ENCODE peak calls at places on chromosomes 16 and 17, in five cellular contexts. One of them, this sample, is unnamed.

GRCh38 chr17:55825213-55825612 is 74.4 kb downstream of the PCTP start:
- DNase-seq in progenitor cell of endocrine pancreas: no peak
- DNase-seq in HFFc6: no peak
- DNase-seq in GM13977: no peak
- DNase-seq in nephron progenitor cell: no peak
- DNase-seq in this sample: no peak

GRCh38 chr17:7556627-7557026 is 1.9 kb upstream of the TNFSF13 start:
- DNase-seq in progenitor cell of endocrine pancreas: no peak
- DNase-seq in HFFc6: no peak
- DNase-seq in GM13977: no peak
- DNase-seq in nephron progenitor cell: no peak
- DNase-seq in this sample: no peak

GRCh38 chr17:79657861-79658810 is 47.3 kb upstream of the RBFOX3 start:
- DNase-seq in progenitor cell of endocrine pancreas: peak; percentile 3
- DNase-seq in HFFc6: no peak
- DNase-seq in GM13977: no peak
- DNase-seq in nephron progenitor cell: no peak
- DNase-seq in this sample: no peak

GRCh38 chr16:46638947-46639925 is 18.1 kb upstream of the SHCBP1 start:
- DNase-seq in progenitor cell of endocrine pancreas: no peak
- DNase-seq in HFFc6: peak; percentile 52
- DNase-seq in GM13977: no peak
- DNase-seq in nephron progenitor cell: no peak
- DNase-seq in this sample: no peak

GRCh38 chr17:58643147-58643546 is 48.7 kb downstream of the TEX14 start:
- DNase-seq in progenitor cell of endocrine pancreas: no peak
- DNase-seq in HFFc6: peak; percentile 71
- DNase-seq in GM13977: no peak
- DNase-seq in nephron progenitor cell: no peak
- DNase-seq in this sample: no peak

GRCh38 chr17:79632432-79632735 is 21.5 kb upstream of the RBFOX3 start:
- DNase-seq in progenitor cell of endocrine pancreas: peak; percentile 4
- DNase-seq in HFFc6: no peak
- DNase-seq in GM13977: no peak
- DNase-seq in nephron progenitor cell: no peak
- DNase-seq in this sample: no peak

GRCh38 chr17:81101614-81102306 is 63.5 kb upstream of the PVALEF start:
- DNase-seq in progenitor cell of endocrine pancreas: peak; percentile 91
- DNase-seq in HFFc6: peak; percentile 75
- DNase-seq in GM13977: peak; percentile 99
- DNase-seq in nephron progenitor cell: peak; percentile 95
- DNase-seq in this sample: peak; percentile 94

GRCh38 chr17:2024572-2025219 is 438 bp downstream of the RTN4RL1 start:
- DNase-seq in progenitor cell of endocrine pancreas: no peak
- DNase-seq in HFFc6: no peak
- DNase-seq in GM13977: no peak
- DNase-seq in nephron progenitor cell: no peak
- DNase-seq in this sample: peak; percentile 54

GRCh38 chr17:40922239-40922638 is 15.2 kb downstream of the KRT23 start:
- DNase-seq in progenitor cell of endocrine pancreas: no peak
- DNase-seq in HFFc6: peak; percentile 81
- DNase-seq in GM13977: no peak
- DNase-seq in nephron progenitor cell: no peak
- DNase-seq in this sample: no peak

GRCh38 chr17:65074778-65075250 is 18.3 kb upstream of the GNA13 start:
- DNase-seq in progenitor cell of endocrine pancreas: no peak
- DNase-seq in HFFc6: no peak
- DNase-seq in GM13977: no peak
- DNase-seq in nephron progenitor cell: no peak
- DNase-seq in this sample: no peak

GRCh38 chr16:89599451-89599858 is 14.0 kb upstream of the DPEP1 start:
- DNase-seq in progenitor cell of endocrine pancreas: no peak
- DNase-seq in HFFc6: no peak
- DNase-seq in GM13977: no peak
- DNase-seq in nephron progenitor cell: peak; percentile 61
- DNase-seq in this sample: peak; percentile 83

GRCh38 chr16:89946515-89946914 is 2.0 kb upstream of the DEF8 start:
- DNase-seq in progenitor cell of endocrine pancreas: no peak
- DNase-seq in HFFc6: no peak
- DNase-seq in GM13977: no peak
- DNase-seq in nephron progenitor cell: no peak
- DNase-seq in this sample: no peak

GRCh38 chr17:48103379-48103715 is 2.1 kb upstream of the CBX1 start:
- DNase-seq in progenitor cell of endocrine pancreas: no peak
- DNase-seq in HFFc6: no peak
- DNase-seq in GM13977: no peak
- DNase-seq in nephron progenitor cell: no peak
- DNase-seq in this sample: no peak

GRCh38 chr17:57862410-57862989 is 12.7 kb upstream of the MRPS23 start:
- DNase-seq in progenitor cell of endocrine pancreas: no peak
- DNase-seq in HFFc6: no peak
- DNase-seq in GM13977: peak; percentile 26
- DNase-seq in nephron progenitor cell: no peak
- DNase-seq in this sample: no peak

GRCh38 chr17:76493505-76494167 is 7.6 kb downstream of the RHBDF2 start:
- DNase-seq in progenitor cell of endocrine pancreas: no peak
- DNase-seq in HFFc6: no peak
- DNase-seq in GM13977: no peak
- DNase-seq in nephron progenitor cell: no peak
- DNase-seq in this sample: no peak

GRCh38 chr16:30738984-30739951 is 9.0 kb upstream of the PHKG2 start:
- DNase-seq in progenitor cell of endocrine pancreas: no peak
- DNase-seq in HFFc6: no peak
- DNase-seq in GM13977: no peak
- DNase-seq in nephron progenitor cell: no peak
- DNase-seq in this sample: no peak

GRCh38 chr17:82598256-82599011 is 49.8 kb downstream of the WDR45B start:
- DNase-seq in progenitor cell of endocrine pancreas: no peak
- DNase-seq in HFFc6: no peak
- DNase-seq in GM13977: no peak
- DNase-seq in nephron progenitor cell: no peak
- DNase-seq in this sample: no peak

GRCh38 chr17:40430272-40431230 is 12.7 kb upstream of the IGFBP4 start:
- DNase-seq in progenitor cell of endocrine pancreas: no peak
- DNase-seq in HFFc6: no peak
- DNase-seq in GM13977: no peak
- DNase-seq in nephron progenitor cell: no peak
- DNase-seq in this sample: no peak

DNA sequence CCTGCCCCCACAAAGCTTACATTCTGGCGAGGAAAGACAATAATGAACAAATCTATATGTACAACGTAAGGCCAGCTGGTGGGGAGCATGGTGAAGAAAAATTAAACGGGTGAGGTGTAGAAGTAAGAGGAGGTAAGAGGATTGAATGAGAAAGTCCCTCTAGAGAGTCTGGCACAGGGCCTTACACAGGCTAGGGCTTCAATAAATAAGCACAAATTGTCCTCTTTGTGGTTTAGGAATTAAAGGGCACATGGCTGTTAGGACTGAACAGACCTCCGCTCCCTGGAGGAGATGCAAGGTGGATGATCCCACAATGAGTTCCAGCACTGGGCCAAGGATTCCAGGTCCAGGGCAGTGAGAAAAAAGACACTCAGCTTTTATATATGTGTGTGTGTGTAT is 43.1 kb upstream of the HAPSTR1 start:
- DNase-seq in progenitor cell of endocrine pancreas: no peak
- DNase-seq in HFFc6: no peak
- DNase-seq in GM13977: no peak
- DNase-seq in nephron progenitor cell: no peak
- DNase-seq in this sample: no peak
- TF ChIP-seq CTCF in progenitor cell of endocrine pancreas: no peak
- TF ChIP-seq CTCF in HFFc6: no peak
- TF ChIP-seq CTCF in GM13977: no peak
- TF ChIP-seq CTCF in nephron progenitor cell: no peak
- TF ChIP-seq CTCF in this sample: no peak

GRCh38 chr16:53826658-53827057 is 122.7 kb downstream of the FTO start:
- DNase-seq in progenitor cell of endocrine pancreas: no peak
- DNase-seq in HFFc6: no peak
- DNase-seq in GM13977: no peak
- DNase-seq in nephron progenitor cell: no peak
- DNase-seq in this sample: no peak

GRCh38 chr16:53821487-53821886 is 117.5 kb downstream of the FTO start:
- DNase-seq in progenitor cell of endocrine pancreas: no peak
- DNase-seq in HFFc6: peak; percentile 67
- DNase-seq in GM13977: no peak
- DNase-seq in nephron progenitor cell: no peak
- DNase-seq in this sample: no peak

GRCh38 chr16:53821957-53822625 is 118.1 kb downstream of the FTO start:
- DNase-seq in progenitor cell of endocrine pancreas: no peak
- DNase-seq in HFFc6: peak; percentile 73
- DNase-seq in GM13977: no peak
- DNase-seq in nephron progenitor cell: no peak
- DNase-seq in this sample: no peak

GRCh38 chr16:53827741-53828140 is 123.8 kb downstream of the FTO start:
- DNase-seq in progenitor cell of endocrine pancreas: no peak
- DNase-seq in HFFc6: no peak
- DNase-seq in GM13977: no peak
- DNase-seq in nephron progenitor cell: no peak
- DNase-seq in this sample: no peak

DNA sequence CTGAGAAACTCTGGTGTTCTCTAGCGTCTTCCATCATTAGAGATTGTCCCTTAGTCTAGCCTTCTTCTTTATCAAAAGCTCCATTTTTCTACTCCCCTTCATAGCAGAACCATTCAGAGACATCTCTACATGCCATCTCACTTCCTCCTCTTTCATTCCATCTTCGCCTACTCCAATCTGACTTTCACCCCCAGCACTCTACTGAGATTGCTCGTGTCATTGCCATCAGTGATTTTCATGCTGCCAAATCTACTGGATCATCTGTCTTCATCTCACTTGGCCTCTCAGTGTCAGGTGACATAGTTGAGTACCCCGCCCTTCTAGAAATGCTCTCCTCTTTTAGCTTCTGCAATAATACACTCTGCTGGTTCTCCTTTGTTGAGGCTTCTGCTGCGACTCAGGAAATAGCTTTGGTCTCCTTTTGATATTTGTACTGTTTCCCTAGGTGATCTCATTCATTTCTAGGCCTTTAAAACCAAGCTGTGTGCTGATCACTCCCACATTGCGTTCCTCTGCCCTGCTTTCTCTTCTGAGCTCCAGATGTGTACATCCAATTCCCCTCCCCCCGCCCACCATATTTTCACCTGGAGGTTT is 119.1 kb downstream of the FTO start:
- DNase-seq in progenitor cell of endocrine pancreas: no peak
- DNase-seq in HFFc6: peak; percentile 6
- DNase-seq in GM13977: peak; percentile 23
- DNase-seq in nephron progenitor cell: no peak
- DNase-seq in this sample: no peak
- TF ChIP-seq CTCF in progenitor cell of endocrine pancreas: no peak
- TF ChIP-seq CTCF in HFFc6: no peak
- TF ChIP-seq CTCF in GM13977: peak; percentile 8
- TF ChIP-seq CTCF in nephron progenitor cell: no peak
- TF ChIP-seq CTCF in this sample: no peak

GRCh38 chr17:50830994-50831393 is 4.4 kb upstream of the WFIKKN2 start:
- DNase-seq in progenitor cell of endocrine pancreas: no peak
- DNase-seq in HFFc6: no peak
- DNase-seq in GM13977: no peak
- DNase-seq in nephron progenitor cell: peak; percentile 57
- DNase-seq in this sample: peak; percentile 86

GRCh38 chr17:50828508-50829170 is 6.7 kb upstream of the WFIKKN2 start:
- DNase-seq in progenitor cell of endocrine pancreas: no peak
- DNase-seq in HFFc6: no peak
- DNase-seq in GM13977: peak; percentile 83
- DNase-seq in nephron progenitor cell: no peak
- DNase-seq in this sample: no peak

GRCh38 chr17:50831430-50832064 is 3.8 kb upstream of the WFIKKN2 start:
- DNase-seq in progenitor cell of endocrine pancreas: no peak
- DNase-seq in HFFc6: no peak
- DNase-seq in GM13977: no peak
- DNase-seq in nephron progenitor cell: no peak
- DNase-seq in this sample: no peak

GRCh38 chr17:50829336-50829735 is 6.0 kb upstream of the WFIKKN2 start:
- DNase-seq in progenitor cell of endocrine pancreas: no peak
- DNase-seq in HFFc6: no peak
- DNase-seq in GM13977: peak; percentile 36
- DNase-seq in nephron progenitor cell: no peak
- DNase-seq in this sample: no peak

GRCh38 chr17:50830298-50830697 is 5.1 kb upstream of the WFIKKN2 start:
- DNase-seq in progenitor cell of endocrine pancreas: no peak
- DNase-seq in HFFc6: no peak
- DNase-seq in GM13977: no peak
- DNase-seq in nephron progenitor cell: no peak
- DNase-seq in this sample: no peak
- TF ChIP-seq CTCF in progenitor cell of endocrine pancreas: no peak
- TF ChIP-seq CTCF in HFFc6: no peak
- TF ChIP-seq CTCF in GM13977: no peak
- TF ChIP-seq CTCF in nephron progenitor cell: no peak
- TF ChIP-seq CTCF in this sample: no peak

GRCh38 chr17:17952691-17953090 is 19.5 kb downstream of the TOM1L2 start:
- DNase-seq in progenitor cell of endocrine pancreas: no peak
- DNase-seq in HFFc6: no peak
- DNase-seq in GM13977: no peak
- DNase-seq in nephron progenitor cell: no peak
- DNase-seq in this sample: no peak
- TF ChIP-seq CTCF in progenitor cell of endocrine pancreas: peak; percentile 27
- TF ChIP-seq CTCF in HFFc6: no peak
- TF ChIP-seq CTCF in GM13977: no peak
- TF ChIP-seq CTCF in nephron progenitor cell: no peak
- TF ChIP-seq CTCF in this sample: no peak

DNA sequence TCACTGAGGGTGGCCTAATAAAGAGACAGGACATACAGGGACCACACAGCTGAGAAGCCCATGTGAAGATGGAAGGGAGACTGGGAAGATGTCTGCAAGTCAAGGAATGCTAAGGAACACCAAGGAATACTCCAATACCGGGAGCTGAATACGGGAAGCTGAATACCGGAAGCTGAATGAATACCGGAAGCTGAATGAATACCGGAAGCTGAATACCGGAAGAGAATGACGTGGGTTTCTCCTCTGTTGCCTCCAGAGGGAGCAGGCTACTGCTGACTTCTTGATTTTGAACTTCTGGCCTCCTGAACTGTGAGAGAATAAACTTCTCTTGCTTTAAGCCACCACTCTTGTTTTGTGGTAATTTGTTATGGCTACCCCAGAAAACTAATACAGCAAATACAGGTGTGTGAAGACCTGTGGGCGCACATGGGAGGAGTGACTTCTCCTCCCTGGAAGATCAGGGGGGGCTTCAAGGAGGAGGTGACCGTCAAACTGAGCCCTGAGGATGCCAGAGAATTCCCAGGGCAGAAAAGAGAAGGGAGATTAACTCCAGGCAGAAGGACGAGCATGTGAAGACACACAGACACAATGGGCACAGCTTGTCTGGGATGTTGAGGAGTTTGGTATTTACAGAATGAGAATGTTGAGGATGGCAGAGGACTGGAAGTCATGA is 259.9 kb downstream of the IRF8 start:
- DNase-seq in progenitor cell of endocrine pancreas: no peak
- DNase-seq in HFFc6: no peak
- DNase-seq in GM13977: no peak
- DNase-seq in nephron progenitor cell: no peak
- DNase-seq in this sample: no peak
- TF ChIP-seq CTCF in progenitor cell of endocrine pancreas: peak; percentile 8
- TF ChIP-seq CTCF in HFFc6: peak; percentile 51
- TF ChIP-seq CTCF in GM13977: no peak
- TF ChIP-seq CTCF in nephron progenitor cell: no peak
- TF ChIP-seq CTCF in this sample: no peak

This sample was measured in glutamatergic neuron.